ENCODE peak calls at places on chromosome 19, in eight cellular contexts. O, P, Y, W, H, T, K and Z are unnamed samples.

GRCh38 chr19:7250057-7250596 is 44.1 kb downstream of the INSR start:
- DNase-seq in O (no peak), P (no peak), Y (no peak), W (no peak), H (no peak), T (no peak), K (no peak), Z (no peak)

GRCh38 chr19:8404391-8405151 is 8.5 kb upstream of the MARCHF2 start:
- DNase-seq in O (no peak), P (no peak), Y (no peak), W (peak; percentile 47), H (no peak), T (peak; percentile 55), K (no peak), Z (no peak)

GRCh38 chr19:17296976-17297375 is 6.2 kb downstream of the ABHD8 start:
- DNase-seq in O (no peak), P (no peak), Y (no peak), W (no peak), H (no peak), T (no peak), K (no peak), Z (no peak)

GRCh38 chr19:42066075-42066754 is 3.8 kb downstream of the GRIK5 start:
- DNase-seq in O (no peak), P (no peak), Y (no peak), W (no peak), H (no peak), T (no peak), K (no peak), Z (no peak)

GRCh38 chr19:821976-822773 is 420 bp upstream of the PLPPR3 start:
- DNase-seq in O (no peak), P (no peak), Y (no peak), W (no peak), H (peak; percentile 71), T (no peak), K (no peak), Z (no peak)

GRCh38 chr19:21482863-21483276 is 22.5 kb upstream of the ZNF429 start:
- DNase-seq in O (peak; percentile 7), P (peak; percentile 63), Y (peak; percentile 28), W (peak; percentile 77), H (peak; percentile 55), T (peak; percentile 74), K (peak; percentile 88), Z (no peak)

GRCh38 chr19:55377356-55378131 is 918 bp downstream of the TMEM190 start:
- DNase-seq in O (no peak), P (no peak), Y (no peak), W (no peak), H (no peak), T (no peak), K (no peak), Z (no peak)

GRCh38 chr19:51338563-51339312 is 3.2 kb downstream of the VSIG10L start:
- DNase-seq in O (peak; percentile 56), P (peak; percentile 87), Y (peak; percentile 81), W (peak; percentile 85), H (peak; percentile 91), T (peak; percentile 88), K (peak; percentile 92), Z (peak; percentile 66)

GRCh38 chr19:12647490-12648071 is 19.0 kb downstream of the MAN2B1 start:
- DNase-seq in O (no peak), P (peak; percentile 82), Y (no peak), W (peak; percentile 88), H (no peak), T (peak; percentile 84), K (no peak), Z (no peak)

GRCh38 chr19:4474504-4475136 is 2.5 kb downstream of the HDGFL2 start:
- DNase-seq in O (no peak), P (no peak), Y (no peak), W (no peak), H (peak; percentile 88), T (no peak), K (no peak), Z (no peak)

GRCh38 chr19:54335979-54336892 is 2.7 kb downstream of the LILRA4 start:
- DNase-seq in O (no peak), P (no peak), Y (no peak), W (no peak), H (no peak), T (no peak), K (no peak), Z (no peak)

GRCh38 chr19:16078759-16079707 is 2.7 kb downstream of the TPM4 start:
- DNase-seq in O (peak; percentile 67), P (peak; percentile 70), Y (peak; percentile 86), W (peak; percentile 73), H (peak; percentile 59), T (peak; percentile 77), K (peak; percentile 94), Z (no peak)

GRCh38 chr19:45045671-45046353 is 7.0 kb downstream of the CLASRP start:
- DNase-seq in O (no peak), P (peak; percentile 62), Y (no peak), W (no peak), H (peak; percentile 2), T (no peak), K (no peak), Z (no peak)

GRCh38 chr19:45049073-45049736 is 10.4 kb downstream of the CLASRP start:
- DNase-seq in O (no peak), P (peak; percentile 78), Y (peak; percentile 33), W (peak; percentile 63), H (no peak), T (no peak), K (no peak), Z (no peak)

GRCh38 chr19:45050036-45050435 is 11.2 kb downstream of the CLASRP start:
- DNase-seq in O (no peak), P (no peak), Y (no peak), W (no peak), H (no peak), T (no peak), K (no peak), Z (no peak)

GRCh38 chr19:45047188-45047797 is 8.4 kb downstream of the CLASRP start:
- DNase-seq in O (no peak), P (no peak), Y (no peak), W (no peak), H (no peak), T (no peak), K (no peak), Z (no peak)

GRCh38 chr19:45046355-45046754 is 7.5 kb downstream of the CLASRP start:
- DNase-seq in O (no peak), P (no peak), Y (no peak), W (no peak), H (no peak), T (no peak), K (no peak), Z (no peak)
- H3K36me3 ChIP-seq in O (peaks cover 35% of the 10 kb centered on the region), P (peaks cover 58% of the 10 kb centered on the region), Y (peaks cover 56% of the 10 kb centered on the region), W (peaks cover 1% of the 10 kb centered on the region), H (peaks cover 22% of the 10 kb centered on the region), T (no peaks in the 10 kb centered on the region), K (peaks cover 42% of the 10 kb centered on the region), Z (peaks cover 24% of the 10 kb centered on the region)

DNA sequence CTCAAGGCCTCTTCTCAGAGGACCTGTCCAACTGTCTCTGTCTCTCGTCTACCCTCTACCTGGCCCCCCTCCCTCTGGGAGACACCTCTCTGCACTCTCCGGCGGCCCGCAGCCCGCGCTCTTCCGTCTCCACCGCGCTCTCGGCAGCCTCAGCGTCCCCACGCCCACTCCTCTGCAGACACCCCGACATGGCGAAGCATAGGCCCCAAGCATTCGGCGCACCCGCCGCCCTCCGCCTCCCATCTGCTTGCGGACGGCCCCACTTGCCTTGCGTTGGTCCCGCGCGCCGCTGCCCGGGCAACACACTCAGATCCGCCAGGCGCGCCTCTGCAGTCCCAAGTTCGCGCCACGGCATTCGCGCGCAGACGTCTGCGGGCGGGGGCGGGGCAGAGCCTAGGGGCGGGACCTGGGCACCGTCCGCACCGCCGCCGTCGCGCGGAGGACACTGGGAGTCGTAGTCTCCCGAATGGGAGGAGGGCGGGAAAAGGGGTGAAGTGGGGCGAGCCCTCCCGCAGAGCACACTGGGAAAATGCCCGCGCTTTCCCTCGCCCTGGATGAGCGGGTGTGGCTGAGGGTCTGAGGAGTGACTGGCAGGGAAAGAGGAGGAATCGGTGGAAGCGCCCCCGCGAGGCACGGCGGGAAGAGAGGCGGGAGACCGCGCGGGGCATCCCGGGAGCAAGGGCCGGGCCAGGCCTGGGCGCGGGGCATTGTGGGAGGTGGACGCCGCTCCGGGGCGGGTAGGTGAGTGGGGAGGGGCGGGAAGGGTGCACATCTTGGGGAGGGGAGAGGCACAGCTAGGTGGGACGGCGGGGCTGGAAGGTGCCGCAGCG is at the start of the genes LIG1 and ZSWIM9:
- DNase-seq in O (peak; percentile 87), P (peak; percentile 92), Y (peak; percentile 91), W (peak; percentile 95), H (peak; percentile 95), T (peak; percentile 92), K (peak; percentile 93), Z (peak; percentile 51)
- TF ChIP-seq CTCF in O (no peak), P (no peak), Y (peak; percentile 8), W (no peak), H (peak; percentile 21), T (no peak), K (no peak), Z (no peak)

GRCh38 chr19:45115809-45116615 is 23.0 kb downstream of the PPP1R37 start:
- DNase-seq in O (no peak), P (no peak), Y (no peak), W (peak; percentile 73), H (no peak), T (no peak), K (no peak), Z (no peak)

GRCh38 chr19:45117167-45117594 is 24.2 kb downstream of the PPP1R37 start:
- DNase-seq in O (no peak), P (no peak), Y (no peak), W (no peak), H (peak; percentile 67), T (no peak), K (no peak), Z (no peak)

GRCh38 chr19:45114116-45114515 is 21.1 kb downstream of the PPP1R37 start:
- DNase-seq in O (no peak), P (no peak), Y (no peak), W (no peak), H (no peak), T (no peak), K (no peak), Z (no peak)

GRCh38 chr19:45119582-45119981 is 26.6 kb downstream of the PPP1R37 start:
- DNase-seq in O (no peak), P (no peak), Y (no peak), W (no peak), H (no peak), T (no peak), K (no peak), Z (no peak)

GRCh38 chr19:45117666-45118065 is 24.7 kb downstream of the PPP1R37 start:
- DNase-seq in O (no peak), P (no peak), Y (no peak), W (no peak), H (no peak), T (no peak), K (no peak), Z (no peak)
- H3K4me1 ChIP-seq in O (peaks cover 4% of the 10 kb centered on the region), P (peaks cover 96% of the 10 kb centered on the region), Y (no peaks in the 10 kb centered on the region), W (peaks cover 44% of the 10 kb centered on the region), H (peaks cover 9% of the 10 kb centered on the region), T (peaks cover 2% of the 10 kb centered on the region), K (no peaks in the 10 kb centered on the region), Z (no peaks in the 10 kb centered on the region)

GRCh38 chr19:46383846-46384245 is 29.5 kb downstream of the CCDC8 start:
- DNase-seq in O (no peak), P (no peak), Y (no peak), W (no peak), H (no peak), T (no peak), K (peak; percentile 54), Z (no peak)
- H3K36me3 ChIP-seq in O (peaks cover 65% of the 10 kb centered on the region), P (peaks cover 99% of the 10 kb centered on the region), Y (peaks cover 91% of the 10 kb centered on the region), W (peaks cover 6% of the 10 kb centered on the region), H (peaks cover 37% of the 10 kb centered on the region), T (no peaks in the 10 kb centered on the region), K (peaks cover 44% of the 10 kb centered on the region), Z (peaks cover 36% of the 10 kb centered on the region)